ENCODE peak calls at places on chromosome 1, in eight cellular contexts. I, J, X, C, Y, G, R and T are unnamed samples.
A peak's percentile ranks its signal among the peaks of the same experiment; 100 is the strongest.

GRCh38 chr1:213931804-213932203 is 56.0 kb upstream of the PROX1 start:
- DNase-seq in I (peak; percentile 42), J (no peak), X (peak; percentile 3), C (no peak), Y (no peak), G (no peak), R (no peak), T (no peak)

GRCh38 chr1:224666078-224666477 is 50.0 kb downstream of the CNIH3 start:
- DNase-seq in I (no peak), J (no peak), X (no peak), C (no peak), Y (no peak), G (no peak), R (no peak), T (no peak)

GRCh38 chr1:244941121-244941520 is 76.8 kb upstream of the HNRNPU start:
- DNase-seq in I (no peak), J (no peak), X (no peak), C (no peak), Y (no peak), G (no peak), R (no peak), T (no peak)

GRCh38 chr1:201719812-201720521 is 109.0 kb upstream of the IPO9 start:
- DNase-seq in I (peak; percentile 52), J (no peak), X (peak; percentile 52), C (peak; percentile 94), Y (peak; percentile 89), G (no peak), R (no peak), T (peak; percentile 88)

GRCh38 chr1:99119193-99119592 is 114.5 kb upstream of the PLPPR5 start:
- DNase-seq in I (no peak), J (no peak), X (no peak), C (peak; percentile 3), Y (no peak), G (no peak), R (no peak), T (no peak)

GRCh38 chr1:6757719-6758435 is 27.4 kb upstream of the CAMTA1 start:
- DNase-seq in I (no peak), J (no peak), X (no peak), C (no peak), Y (no peak), G (no peak), R (no peak), T (peak; percentile 34)

GRCh38 chr1:111833334-111833733 is 77.6 kb downstream of the DDX20 start:
- DNase-seq in I (no peak), J (no peak), X (no peak), C (peak; percentile 6), Y (no peak), G (no peak), R (no peak), T (peak; percentile 6)

GRCh38 chr1:241518447-241519307 is 878 bp downstream of the FH start:
- DNase-seq in I (peak; percentile 27), J (peak; percentile 35), X (no peak), C (peak; percentile 31), Y (no peak), G (no peak), R (peak; percentile 15), T (peak; percentile 16)

GRCh38 chr1:229272164-229273158 is 1.6 kb downstream of the RAB4A start:
- DNase-seq in I (no peak), J (no peak), X (peak; percentile 47), C (no peak), Y (no peak), G (no peak), R (no peak), T (peak; percentile 25)